ENCODE peak calls at places on chromosomes 3 and 15, in six cellular contexts. One of them, this sample, is unnamed.

GRCh38 chr3:61668317-61668864 is 107.0 kb downstream of the PTPRG start:
- DNase-seq in prostate gland: no peak
- DNase-seq in testis: no peak
- DNase-seq in suprapubic skin: no peak
- DNase-seq in breast epithelium: no peak
- DNase-seq in A549: no peak
- DNase-seq in this sample: no peak

GRCh38 chr15:83292317-83292716 is 7.9 kb upstream of the BNC1 start:
- DNase-seq in suprapubic skin: no peak
- DNase-seq in breast epithelium: no peak
- DNase-seq in A549: no peak
- DNase-seq in testis: no peak
- DNase-seq in prostate gland: no peak
- DNase-seq in this sample: no peak

GRCh38 chr3:27623085-27623753 is 98.9 kb downstream of the EOMES start:
- DNase-seq in A549: peak; percentile 76
- DNase-seq in suprapubic skin: no peak
- DNase-seq in prostate gland: no peak
- DNase-seq in breast epithelium: no peak
- DNase-seq in testis: no peak
- DNase-seq in this sample: peak; percentile 32

GRCh38 chr3:35721628-35722027 is 82.3 kb downstream of the ARPP21 start:
- DNase-seq in A549: no peak
- DNase-seq in prostate gland: no peak
- DNase-seq in suprapubic skin: no peak
- DNase-seq in testis: no peak
- DNase-seq in breast epithelium: no peak
- DNase-seq in this sample: no peak

GRCh38 chr3:108527109-108527508 is 16.7 kb upstream of the MYH15 start:
- DNase-seq in A549: no peak
- DNase-seq in prostate gland: no peak
- DNase-seq in breast epithelium: no peak
- DNase-seq in testis: no peak
- DNase-seq in suprapubic skin: no peak
- DNase-seq in this sample: no peak

GRCh38 chr15:59294574-59294960 is 78.1 kb downstream of the MYO1E start:
- DNase-seq in prostate gland: no peak
- DNase-seq in A549: no peak
- DNase-seq in breast epithelium: no peak
- DNase-seq in testis: no peak
- DNase-seq in suprapubic skin: no peak
- DNase-seq in this sample: no peak

GRCh38 chr3:95218484-95218883 is 1155.6 kb downstream of the NSUN3 start:
- DNase-seq in prostate gland: no peak
- DNase-seq in breast epithelium: no peak
- DNase-seq in suprapubic skin: no peak
- DNase-seq in A549: no peak
- DNase-seq in testis: no peak
- DNase-seq in this sample: no peak

GRCh38 chr3:29922990-29923746 is 642.3 kb downstream of the RBMS3 start:
- DNase-seq in A549: no peak
- DNase-seq in breast epithelium: no peak
- DNase-seq in prostate gland: no peak
- DNase-seq in suprapubic skin: no peak
- DNase-seq in testis: no peak
- DNase-seq in this sample: peak; percentile 57

GRCh38 chr3:32969656-32970055 is 18.2 kb downstream of the CCR4 start:
- DNase-seq in prostate gland: no peak
- DNase-seq in suprapubic skin: no peak
- DNase-seq in testis: no peak
- DNase-seq in breast epithelium: no peak
- DNase-seq in A549: peak; percentile 28
- DNase-seq in this sample: no peak

GRCh38 chr15:55253580-55253979 is 36.0 kb downstream of the RAB27A start:
- DNase-seq in breast epithelium: no peak
- DNase-seq in testis: no peak
- DNase-seq in prostate gland: no peak
- DNase-seq in suprapubic skin: no peak
- DNase-seq in A549: no peak
- DNase-seq in this sample: no peak

GRCh38 chr3:126517986-126518778 is 609 bp upstream of the UROC1 start:
- DNase-seq in prostate gland: no peak
- DNase-seq in suprapubic skin: no peak
- DNase-seq in A549: no peak
- DNase-seq in testis: no peak
- DNase-seq in breast epithelium: no peak
- DNase-seq in this sample: peak; percentile 60

GRCh38 chr3:30347679-30348216 is 258.7 kb upstream of the TGFBR2 start:
- DNase-seq in testis: no peak
- DNase-seq in A549: no peak
- DNase-seq in suprapubic skin: no peak
- DNase-seq in prostate gland: no peak
- DNase-seq in breast epithelium: no peak
- DNase-seq in this sample: no peak

GRCh38 chr3:14451844-14452533 is 49.6 kb downstream of the SLC6A6 start:
- DNase-seq in breast epithelium: no peak
- DNase-seq in testis: peak; percentile 88
- DNase-seq in A549: peak; percentile 91
- DNase-seq in prostate gland: peak; percentile 19
- DNase-seq in suprapubic skin: peak; percentile 88
- DNase-seq in this sample: peak; percentile 72

GRCh38 chr15:92097473-92098178 is 244.1 kb downstream of the SLCO3A1 start:
- DNase-seq in A549: peak; percentile 72
- DNase-seq in testis: peak; percentile 48
- DNase-seq in breast epithelium: peak; percentile 59
- DNase-seq in prostate gland: peak; percentile 49
- DNase-seq in suprapubic skin: no peak
- DNase-seq in this sample: no peak

GRCh38 chr3:11273945-11274344 is 1.7 kb downstream of the ATG7 start:
- DNase-seq in testis: peak; percentile 15
- DNase-seq in prostate gland: no peak
- DNase-seq in suprapubic skin: no peak
- DNase-seq in A549: no peak
- DNase-seq in breast epithelium: no peak
- DNase-seq in this sample: no peak

GRCh38 chr3:65170357-65171090 is 482.7 kb upstream of the ADAMTS9 start:
- DNase-seq in testis: peak; percentile 61
- DNase-seq in prostate gland: peak; percentile 24
- DNase-seq in breast epithelium: peak; percentile 80
- DNase-seq in suprapubic skin: peak; percentile 83
- DNase-seq in A549: no peak
- DNase-seq in this sample: peak; percentile 86

GRCh38 chr3:115475178-115476041 is 147.9 kb upstream of the GAP43 start:
- DNase-seq in breast epithelium: no peak
- DNase-seq in A549: no peak
- DNase-seq in suprapubic skin: no peak
- DNase-seq in prostate gland: no peak
- DNase-seq in testis: peak; percentile 82
- DNase-seq in this sample: no peak

GRCh38 chr3:162122405-162122804 is 625.8 kb downstream of the OTOL1 start:
- DNase-seq in testis: no peak
- DNase-seq in prostate gland: no peak
- DNase-seq in suprapubic skin: no peak
- DNase-seq in A549: no peak
- DNase-seq in breast epithelium: no peak
- DNase-seq in this sample: no peak

GRCh38 chr3:177126015-177126773 is 71.1 kb downstream of the TBL1XR1 start:
- DNase-seq in suprapubic skin: no peak
- DNase-seq in A549: no peak
- DNase-seq in testis: no peak
- DNase-seq in breast epithelium: no peak
- DNase-seq in prostate gland: no peak
- DNase-seq in this sample: no peak

GRCh38 chr3:129936757-129937156 is 37.8 kb upstream of the TRH start:
- DNase-seq in breast epithelium: no peak
- DNase-seq in testis: peak; percentile 93
- DNase-seq in suprapubic skin: no peak
- DNase-seq in prostate gland: peak; percentile 58
- DNase-seq in A549: no peak
- DNase-seq in this sample: no peak

GRCh38 chr3:29168686-29169085 is 112.2 kb upstream of the RBMS3 start:
- DNase-seq in testis: no peak
- DNase-seq in A549: no peak
- DNase-seq in prostate gland: no peak
- DNase-seq in breast epithelium: no peak
- DNase-seq in suprapubic skin: no peak
- DNase-seq in this sample: no peak

GRCh38 chr3:60322334-60322856 is 928.9 kb downstream of the FHIT start:
- DNase-seq in prostate gland: no peak
- DNase-seq in A549: no peak
- DNase-seq in testis: no peak
- DNase-seq in breast epithelium: no peak
- DNase-seq in suprapubic skin: no peak
- DNase-seq in this sample: no peak

GRCh38 chr3:151135548-151136337 is 50.3 kb downstream of the MED12L start:
- DNase-seq in prostate gland: no peak
- DNase-seq in A549: no peak
- DNase-seq in breast epithelium: no peak
- DNase-seq in suprapubic skin: no peak
- DNase-seq in testis: no peak
- DNase-seq in this sample: no peak

GRCh38 chr3:88795502-88795901 is 311.9 kb upstream of the EPHA3 start:
- DNase-seq in testis: no peak
- DNase-seq in breast epithelium: no peak
- DNase-seq in suprapubic skin: no peak
- DNase-seq in prostate gland: no peak
- DNase-seq in A549: no peak
- DNase-seq in this sample: no peak

GRCh38 chr3:119662604-119663377 is 2.4 kb upstream of the POPDC2 start:
- DNase-seq in suprapubic skin: no peak
- DNase-seq in testis: peak; percentile 53
- DNase-seq in breast epithelium: no peak
- DNase-seq in prostate gland: no peak
- DNase-seq in A549: no peak
- DNase-seq in this sample: no peak
- H3K4me1 ChIP-seq in suprapubic skin: peaks cover 4% of the 10 kb centered on the region
- H3K4me1 ChIP-seq in testis: peaks cover 28% of the 10 kb centered on the region
- H3K4me1 ChIP-seq in breast epithelium: no peaks in the 10 kb centered on the region
- H3K4me1 ChIP-seq in prostate gland: no peaks in the 10 kb centered on the region
- H3K4me1 ChIP-seq in A549: peaks cover 8% of the 10 kb centered on the region
- H3K4me1 ChIP-seq in this sample: peaks cover 56% of the 10 kb centered on the region

GRCh38 chr3:191681198-191681597 is 220.2 kb downstream of the PYDC2 start:
- DNase-seq in testis: no peak
- DNase-seq in suprapubic skin: no peak
- DNase-seq in A549: no peak
- DNase-seq in prostate gland: no peak
- DNase-seq in breast epithelium: no peak
- DNase-seq in this sample: no peak
- TF ChIP-seq POLR2A in testis: no peak
- TF ChIP-seq POLR2A in suprapubic skin: no peak
- TF ChIP-seq POLR2A in A549: no peak
- TF ChIP-seq POLR2A in prostate gland: no peak
- TF ChIP-seq POLR2A in breast epithelium: no peak
- TF ChIP-seq POLR2A in this sample: no peak

DNA sequence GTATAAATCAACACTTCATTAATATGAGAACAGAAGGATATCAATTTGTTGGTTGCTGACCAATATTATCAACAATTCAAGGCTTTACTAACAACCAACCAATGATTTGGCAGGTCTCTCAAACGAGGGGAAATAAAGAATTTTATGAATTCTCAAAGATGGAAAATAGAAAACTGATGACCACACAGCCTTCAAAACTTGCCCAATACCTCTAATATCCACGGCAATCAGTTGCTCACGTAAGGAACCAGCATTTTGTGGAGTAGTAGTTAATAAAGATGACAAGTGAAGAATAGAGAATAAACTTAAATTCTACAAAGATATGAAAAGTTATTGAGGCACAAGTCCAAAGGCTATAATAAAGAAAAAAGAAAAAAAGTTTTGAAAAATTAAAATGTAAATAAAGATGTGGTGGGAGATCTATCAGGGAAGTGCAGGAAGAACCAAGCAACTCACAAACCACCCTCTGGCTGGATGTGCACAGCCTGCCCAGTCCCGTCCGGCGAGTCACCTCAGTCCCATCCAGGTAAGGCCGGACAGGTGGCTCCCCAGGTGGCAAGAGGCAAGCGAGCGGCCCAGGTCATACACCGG is 808 bp downstream of the GK5 start:
- DNase-seq in A549: no peak
- DNase-seq in suprapubic skin: no peak
- DNase-seq in prostate gland: no peak
- DNase-seq in breast epithelium: peak; percentile 59
- DNase-seq in testis: peak; percentile 59
- DNase-seq in this sample: no peak
- H3K27ac ChIP-seq in A549: peak overlapping the region; percentile 79
- H3K27ac ChIP-seq in suprapubic skin: peak overlapping the region; percentile 83
- H3K27ac ChIP-seq in prostate gland: peak overlapping the region; percentile 94
- H3K27ac ChIP-seq in breast epithelium: peak overlapping the region; percentile 87
- H3K27ac ChIP-seq in testis: peak overlapping the region; percentile 95
- H3K27ac ChIP-seq in this sample: peak overlapping the region; percentile 81

GRCh38 chr15:70763120-70763949 is at the start of gene UACA:
- DNase-seq in A549: peak; percentile 98
- DNase-seq in breast epithelium: peak; percentile 98
- DNase-seq in prostate gland: peak; percentile 97
- DNase-seq in suprapubic skin: peak; percentile 98
- DNase-seq in testis: peak; percentile 98
- DNase-seq in this sample: peak; percentile 97

GRCh38 chr15:70762469-70763119 is 764 bp downstream of the UACA start:
- DNase-seq in prostate gland: peak; percentile 34
- DNase-seq in testis: peak; percentile 45
- DNase-seq in A549: peak; percentile 53
- DNase-seq in suprapubic skin: no peak
- DNase-seq in breast epithelium: peak; percentile 53
- DNase-seq in this sample: peak; percentile 48

GRCh38 chr15:70761931-70762468 is 1.4 kb downstream of the UACA start:
- DNase-seq in suprapubic skin: no peak
- DNase-seq in testis: no peak
- DNase-seq in prostate gland: no peak
- DNase-seq in A549: no peak
- DNase-seq in breast epithelium: no peak
- DNase-seq in this sample: no peak

GRCh38 chr15:70765504-70766281 is 2.3 kb upstream of the UACA start:
- DNase-seq in breast epithelium: no peak
- DNase-seq in testis: no peak
- DNase-seq in suprapubic skin: no peak
- DNase-seq in A549: no peak
- DNase-seq in prostate gland: no peak
- DNase-seq in this sample: no peak

DNA sequence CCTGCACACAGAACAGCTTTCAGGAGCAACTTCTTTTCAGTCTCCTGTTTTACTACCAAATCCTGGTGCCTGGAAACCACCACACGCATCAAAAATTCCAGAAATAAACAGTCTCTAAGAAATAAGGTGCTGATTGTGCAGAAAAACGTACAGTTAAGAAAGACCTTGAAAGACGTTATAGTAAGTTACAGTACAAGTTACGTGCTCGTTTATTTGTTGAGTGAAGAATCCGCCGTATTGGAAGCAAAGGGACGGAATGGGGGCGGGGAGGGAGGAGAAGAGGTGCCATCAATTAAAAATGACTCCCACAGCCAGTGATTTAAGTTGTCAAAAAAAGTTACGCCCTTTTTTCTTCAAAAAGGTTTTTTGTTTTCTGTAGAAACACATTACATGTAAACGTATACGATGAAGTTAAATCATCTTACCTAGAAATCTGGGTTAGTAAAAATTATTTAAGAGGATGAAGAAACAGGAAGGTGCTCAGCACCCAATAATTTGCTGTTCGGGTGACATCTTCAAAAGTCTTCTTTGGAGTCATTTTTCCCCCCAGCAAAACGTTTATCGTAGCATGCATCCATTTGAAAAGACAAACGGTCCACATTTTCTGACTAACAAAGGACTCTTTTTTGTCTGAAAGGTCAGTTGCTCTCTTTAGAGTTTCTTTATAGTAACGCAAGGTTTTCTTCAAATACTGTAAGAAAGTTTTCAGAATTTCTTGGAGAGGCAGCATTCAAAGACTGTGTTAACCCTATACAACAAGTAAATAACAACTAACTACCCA is 782 bp upstream of the UACA start:
- DNase-seq in A549: no peak
- DNase-seq in testis: no peak
- DNase-seq in prostate gland: no peak
- DNase-seq in suprapubic skin: no peak
- DNase-seq in breast epithelium: no peak
- DNase-seq in this sample: no peak
- H3K4me1 ChIP-seq in A549: peaks cover 40% of the 10 kb centered on the region
- H3K4me1 ChIP-seq in testis: peaks cover 8% of the 10 kb centered on the region
- H3K4me1 ChIP-seq in prostate gland: no peaks in the 10 kb centered on the region
- H3K4me1 ChIP-seq in suprapubic skin: peaks cover 32% of the 10 kb centered on the region
- H3K4me1 ChIP-seq in breast epithelium: no peaks in the 10 kb centered on the region
- H3K4me1 ChIP-seq in this sample: peaks cover 33% of the 10 kb centered on the region

This sample was measured in heart left ventricle.